ENCODE peak calls at places on chromosome 22, in four cellular contexts. One of them, this sample, is unnamed.
A peak's percentile ranks its signal among the peaks of the same experiment; 100 is the strongest.

GRCh38 chr22:45240810-45241631 is at the start of gene KIAA0930:
- DNase-seq in Right ventricle myocardium superior: peak; percentile 89
- DNase-seq in stimulated activated CD8-positive, alpha-beta memory T cell treated with anti-CD3 and anti-CD28 coated beads, Interleukin-15, amount 100 ng/mL, for 1 hour: peak; percentile 67
- DNase-seq in AML-193: peak; percentile 62
- DNase-seq in this sample: peak; percentile 57

GRCh38 chr22:42584364-42584940 is 30.2 kb downstream of the POLDIP3 start:
- DNase-seq in AML-193: no peak
- DNase-seq in stimulated activated CD8-positive, alpha-beta memory T cell treated with anti-CD3 and anti-CD28 coated beads, Interleukin-15, amount 100 ng/mL, for 1 hour: no peak
- DNase-seq in Right ventricle myocardium superior: no peak
- DNase-seq in this sample: no peak

GRCh38 chr22:27474711-27475547 is 326.6 kb downstream of the MN1 start:
- DNase-seq in stimulated activated CD8-positive, alpha-beta memory T cell treated with anti-CD3 and anti-CD28 coated beads, Interleukin-15, amount 100 ng/mL, for 1 hour: no peak
- DNase-seq in AML-193: no peak
- DNase-seq in Right ventricle myocardium superior: no peak
- DNase-seq in this sample: peak; percentile 91

GRCh38 chr22:25208328-25208727 is 8.7 kb downstream of the CRYBB3 start:
- DNase-seq in Right ventricle myocardium superior: no peak
- DNase-seq in AML-193: no peak
- DNase-seq in stimulated activated CD8-positive, alpha-beta memory T cell treated with anti-CD3 and anti-CD28 coated beads, Interleukin-15, amount 100 ng/mL, for 1 hour: no peak
- DNase-seq in this sample: no peak

GRCh38 chr22:20979940-20980453 is 2.1 kb upstream of the LZTR1 start:
- DNase-seq in stimulated activated CD8-positive, alpha-beta memory T cell treated with anti-CD3 and anti-CD28 coated beads, Interleukin-15, amount 100 ng/mL, for 1 hour: no peak
- DNase-seq in Right ventricle myocardium superior: no peak
- DNase-seq in AML-193: no peak
- DNase-seq in this sample: no peak

GRCh38 chr22:39122772-39123470 is 25.9 kb downstream of the APOBEC3H start:
- DNase-seq in stimulated activated CD8-positive, alpha-beta memory T cell treated with anti-CD3 and anti-CD28 coated beads, Interleukin-15, amount 100 ng/mL, for 1 hour: no peak
- DNase-seq in AML-193: no peak
- DNase-seq in Right ventricle myocardium superior: no peak
- DNase-seq in this sample: no peak

GRCh38 chr22:41925783-41926460 is 684 bp downstream of the TNFRSF13C start:
- DNase-seq in stimulated activated CD8-positive, alpha-beta memory T cell treated with anti-CD3 and anti-CD28 coated beads, Interleukin-15, amount 100 ng/mL, for 1 hour: peak; percentile 57
- DNase-seq in Right ventricle myocardium superior: peak; percentile 79
- DNase-seq in AML-193: no peak
- DNase-seq in this sample: no peak

GRCh38 chr22:19629331-19629719 is 85.0 kb upstream of the SEPTIN5 start:
- DNase-seq in AML-193: no peak
- DNase-seq in Right ventricle myocardium superior: no peak
- DNase-seq in stimulated activated CD8-positive, alpha-beta memory T cell treated with anti-CD3 and anti-CD28 coated beads, Interleukin-15, amount 100 ng/mL, for 1 hour: no peak
- DNase-seq in this sample: no peak

GRCh38 chr22:21762712-21763581 is 27.4 kb upstream of the YPEL1 start:
- DNase-seq in Right ventricle myocardium superior: no peak
- DNase-seq in AML-193: no peak
- DNase-seq in stimulated activated CD8-positive, alpha-beta memory T cell treated with anti-CD3 and anti-CD28 coated beads, Interleukin-15, amount 100 ng/mL, for 1 hour: no peak
- DNase-seq in this sample: no peak

This sample was measured in NCI-H226.